ENCODE peak calls at places on chromosomes 1 and 21, in eight cellular contexts. Y is sigmoid colon, L is HepG2, G is activated B cell treated with CpG ODN at 0.5 μM for 24 hours, A is AG09309, U is astrocyte of the cerebellum, B is right lobe of liver, H is neural crest cell. Q is an unnamed sample.

GRCh38 chr1:163168053-163168452 is 34.7 kb downstream of the RGS5 start:
- DNase-seq in Y (no peak), A (peak), U (peak), H (no peak), L (no peak), G (no peak), B (no peak), Q (no peak)

GRCh38 chr1:25774921-25775774 is 24.8 kb upstream of the SELENON start:
- DNase-seq in Y (no peak), A (no peak), L (no peak), B (no peak), U (no peak), H (no peak), G (no peak), Q (no peak)

GRCh38 chr1:109478806-109479205 is 4.9 kb upstream of the ATXN7L2 start:
- DNase-seq in U (no peak), L (no peak), B (no peak), Y (no peak), A (no peak), H (no peak), G (no peak), Q (no peak)

GRCh38 chr1:147050654-147051053 is 112.5 kb downstream of the NBPF12 start:
- DNase-seq in G (no peak), H (no peak), L (no peak), U (no peak), A (no peak), B (no peak), Y (no peak), Q (no peak)

GRCh38 chr1:12428334-12428733 is 189.7 kb downstream of the DHRS3 start:
- DNase-seq in Y (no peak), U (no peak), H (no peak), L (no peak), B (no peak), A (no peak), G (no peak), Q (no peak)

GRCh38 chr1:35588197-35588910 is 15.2 kb downstream of the TFAP2E start:
- DNase-seq in B (no peak), L (no peak), H (no peak), Y (no peak), A (no peak), U (no peak), G (no peak), Q (no peak)

GRCh38 chr1:162680419-162681126 is 48.3 kb downstream of the DDR2 start:
- DNase-seq in B (no peak), H (no peak), L (peak), U (no peak), Y (no peak), G (no peak), A (no peak), Q (no peak)

GRCh38 chr1:107776898-107777663 is 187.9 kb downstream of the VAV3 start:
- DNase-seq in B (no peak), H (no peak), G (peak), A (no peak), U (no peak), Y (no peak), L (no peak), Q (no peak)

GRCh38 chr1:41366428-41367101 is 5.3 kb downstream of the FOXO6 start:
- DNase-seq in Y (no peak), G (no peak), H (no peak), A (no peak), U (no peak), B (no peak), L (no peak), Q (peak)

GRCh38 chr1:98360864-98361263 is 300.7 kb upstream of the SNX7 start:
- DNase-seq in G (no peak), L (no peak), A (no peak), Y (no peak), B (no peak), U (no peak), H (no peak), Q (no peak)

GRCh38 chr1:94702440-94702810 is 117.7 kb upstream of the SLC44A3 start:
- DNase-seq in U (no peak), L (no peak), G (no peak), B (no peak), H (no peak), A (no peak), Y (peak), Q (no peak)

GRCh38 chr1:203858055-203858454 is 3.3 kb upstream of the SNRPE start:
- DNase-seq in H (no peak), U (peak), Y (no peak), A (peak), L (no peak), B (no peak), G (no peak), Q (no peak)

GRCh38 chr1:202259705-202260104 is 66.1 kb downstream of the LGR6 start:
- DNase-seq in Y (peak), G (no peak), U (no peak), L (no peak), H (no peak), A (no peak), B (peak), Q (no peak)

GRCh38 chr1:42801832-42802483 is 15.0 kb upstream of the ERMAP start:
- DNase-seq in L (no peak), U (no peak), H (no peak), Y (no peak), G (no peak), A (peak), B (no peak), Q (no peak)

GRCh38 chr1:77322061-77322900 is 40.5 kb downstream of the AK5 start:
- DNase-seq in H (no peak), Y (no peak), A (peak), L (peak), U (peak), B (no peak), G (no peak), Q (no peak)

GRCh38 chr21:41745971-41746743 is 20.7 kb downstream of the RIPK4 start:
- DNase-seq in G (no peak), U (no peak), L (no peak), A (no peak), B (peak), H (no peak), Y (no peak), Q (no peak)
- TF ChIP-seq CTCF in G (no peak), U (no peak), L (peak), A (no peak), B (no peak), H (no peak), Y (no peak), Q (no peak)

GRCh38 chr1:44239337-44239960 is 26.2 kb downstream of the DMAP1 start:
- DNase-seq in H (peak), B (no peak), A (no peak), U (no peak), Y (peak), L (peak), G (no peak), Q (no peak)
- TF ChIP-seq CTCF in H (peak), B (no peak), A (peak), U (peak), Y (peak), L (peak), G (no peak), Q (no peak)

DNA sequence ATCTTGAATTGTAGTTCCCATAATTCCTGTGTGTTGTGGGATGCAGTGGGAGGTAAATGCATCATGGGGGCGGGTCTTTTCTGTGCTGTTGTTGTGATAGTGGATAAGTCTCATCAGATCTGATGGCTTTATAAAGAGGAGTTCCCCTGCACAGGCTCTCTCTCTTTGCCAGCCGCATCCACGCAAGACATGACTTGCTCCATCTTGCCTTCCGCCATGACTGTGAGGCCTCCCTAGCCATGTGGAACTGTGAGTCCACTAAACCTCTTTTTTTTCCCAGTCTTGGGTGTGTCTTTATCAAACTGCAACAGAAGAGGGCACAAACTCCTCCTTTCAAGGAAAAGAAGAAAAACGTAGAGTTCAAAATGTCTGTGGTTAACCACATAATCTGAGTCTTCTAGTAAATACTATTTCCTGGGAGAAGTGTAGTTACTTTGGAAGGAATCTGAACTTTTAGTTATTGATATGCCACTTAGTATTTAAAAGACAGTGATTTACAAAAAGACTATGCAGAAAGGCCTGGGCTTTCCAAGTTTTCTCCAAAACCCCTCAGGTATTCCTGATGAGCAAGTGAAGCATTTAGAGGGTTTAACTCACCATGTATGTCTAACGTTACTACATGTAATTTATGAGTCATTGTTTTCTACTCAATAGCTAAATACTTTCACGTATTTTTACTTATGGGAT is 10.0 kb downstream of the ADAMTS1 start:
- DNase-seq in H (no peak), G (no peak), L (no peak), U (no peak), B (no peak), A (peak), Y (peak), Q (no peak)
- TF ChIP-seq CTCF in H (no peak), G (no peak), L (no peak), U (no peak), B (no peak), A (no peak), Y (no peak), Q (no peak)

GRCh38 chr1:164796916-164797315 is 237.9 kb downstream of the PBX1 start:
- DNase-seq in A (no peak), Y (no peak), U (no peak), H (no peak), G (no peak), B (no peak), L (no peak), Q (no peak)
- TF ChIP-seq CTCF in A (no peak), Y (no peak), U (no peak), H (no peak), G (no peak), B (no peak), L (no peak), Q (no peak)

GRCh38 chr1:222105393-222105737 is 363.5 kb upstream of the DUSP10 start:
- DNase-seq in U (no peak), A (no peak), G (no peak), L (peak), B (peak), H (no peak), Y (no peak), Q (no peak)
- TF ChIP-seq CTCF in U (no peak), A (no peak), G (no peak), L (peak), B (peak), H (no peak), Y (no peak), Q (no peak)

DNA sequence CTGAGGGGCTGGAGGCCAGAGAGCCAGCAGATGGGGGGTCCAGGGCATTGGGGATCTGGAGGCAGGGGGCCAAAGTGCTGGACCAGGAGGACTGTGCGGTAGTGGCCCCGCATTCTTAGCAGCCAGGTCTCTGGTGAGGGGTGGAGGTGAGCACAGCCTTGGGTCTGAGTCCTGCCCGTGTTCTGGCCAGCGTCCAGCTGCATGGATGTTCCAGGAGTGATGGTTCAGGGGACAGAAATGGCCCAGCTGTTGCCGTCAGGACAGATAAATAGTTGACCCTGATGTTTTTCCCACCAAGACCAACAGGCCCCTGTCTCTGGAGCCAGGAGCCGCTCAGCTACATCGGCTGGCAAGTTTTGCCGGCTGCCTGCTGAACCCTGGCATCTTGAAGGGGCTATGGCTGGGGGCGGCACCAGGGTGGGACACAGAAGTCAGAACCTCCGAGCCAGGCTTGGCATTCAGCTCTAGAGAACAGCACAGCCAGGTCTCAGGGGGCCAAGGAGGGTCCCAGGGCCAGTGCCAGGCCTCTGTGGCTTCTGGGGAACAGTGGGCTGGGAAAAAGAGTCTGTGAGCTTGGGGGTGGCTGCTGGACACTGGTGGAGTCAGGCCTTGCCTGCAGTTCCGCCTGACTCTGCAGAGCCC is 19.4 kb upstream of the TTC34 start:
- DNase-seq in A (no peak), U (no peak), H (no peak), B (peak), Y (no peak), G (no peak), L (no peak), Q (no peak)
- TF ChIP-seq CTCF in A (no peak), U (no peak), H (no peak), B (no peak), Y (no peak), G (no peak), L (no peak), Q (no peak)

DNA sequence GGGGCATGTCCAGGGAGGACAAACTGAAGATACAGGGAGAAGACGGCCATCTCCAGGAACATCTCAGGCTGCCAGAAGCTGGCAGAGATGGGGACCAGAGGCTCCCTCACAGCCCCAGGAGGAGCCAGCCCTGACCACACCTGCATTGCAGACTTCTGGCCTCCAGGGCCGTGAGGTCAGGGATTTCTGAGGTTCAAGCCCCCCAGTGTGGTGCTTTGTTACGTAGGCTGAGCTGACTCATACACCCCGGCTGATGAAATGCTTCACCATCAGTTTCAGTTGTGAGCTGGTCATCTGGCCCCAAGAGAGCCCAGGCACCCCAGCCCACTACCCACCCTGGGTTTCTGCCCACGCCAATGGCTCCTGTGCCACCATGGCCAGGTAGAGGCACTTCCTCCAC is 106.4 kb downstream of the SIK1 start:
- DNase-seq in G (no peak), H (no peak), A (no peak), U (no peak), Y (no peak), B (peak), L (no peak), Q (no peak)
- TF ChIP-seq CTCF in G (no peak), H (no peak), A (no peak), U (no peak), Y (no peak), B (no peak), L (no peak), Q (no peak)

GRCh38 chr21:23155281-23155680 is 2157.1 kb downstream of the NCAM2 start:
- DNase-seq in B (no peak), G (no peak), L (no peak), H (no peak), U (no peak), A (no peak), Y (no peak), Q (no peak)

GRCh38 chr21:23162213-23162946 is 2164.2 kb downstream of the NCAM2 start:
- DNase-seq in Y (no peak), L (no peak), A (no peak), B (no peak), U (no peak), H (no peak), G (no peak), Q (no peak)

GRCh38 chr21:23160914-23161313 is 2162.7 kb downstream of the NCAM2 start:
- DNase-seq in B (no peak), G (no peak), L (no peak), H (no peak), A (no peak), Y (no peak), U (no peak), Q (no peak)
- TF ChIP-seq CTCF in B (no peak), G (no peak), L (no peak), H (no peak), A (no peak), Y (no peak), U (no peak), Q (peak)

GRCh38 chr1:19336543-19336942 is 24.4 kb downstream of the SLC66A1 start:
- DNase-seq in H (no peak), U (no peak), G (no peak), Y (no peak), L (no peak), A (no peak), B (no peak), Q (no peak)

GRCh38 chr1:19337289-19337688 is 25.2 kb downstream of the SLC66A1 start:
- DNase-seq in U (no peak), L (no peak), Y (no peak), G (no peak), H (no peak), B (no peak), A (no peak), Q (no peak)

GRCh38 chr1:19339199-19339861 is 27.2 kb downstream of the SLC66A1 start:
- DNase-seq in H (no peak), U (no peak), L (no peak), B (no peak), G (no peak), A (no peak), Y (no peak), Q (no peak)

GRCh38 chr1:19340387-19340937 is 28.3 kb downstream of the SLC66A1 start:
- DNase-seq in Y (no peak), U (no peak), H (no peak), A (no peak), L (no peak), G (no peak), B (no peak), Q (no peak)

GRCh38 chr1:19338323-19338762 is 26.2 kb downstream of the SLC66A1 start:
- DNase-seq in L (peak), A (no peak), B (peak), H (no peak), U (no peak), G (no peak), Y (no peak), Q (no peak)
- TF ChIP-seq CTCF in L (peak), A (no peak), B (peak), H (peak), U (peak), G (no peak), Y (no peak), Q (no peak)